ENCODE peak calls at places on chromosomes 16 and 17, in eight cellular contexts. One of them, this sample, is unnamed.

GRCh38 chr17:78979780-78980623 is at the start of gene LGALS3BP:
- DNase-seq in CD4-positive, alpha-beta memory T cell: peak; percentile 35
- DNase-seq in CD4-positive, alpha-beta T cell: peak; percentile 18
- DNase-seq in GM12878: no peak
- DNase-seq in substantia nigra: peak; percentile 73
- DNase-seq in caudate nucleus: peak; percentile 80
- DNase-seq in PC-3: peak; percentile 54
- DNase-seq in AG04450: peak; percentile 48
- DNase-seq in this sample: no peak

GRCh38 chr17:17114592-17115225 is 72.5 kb downstream of the MPRIP start:
- DNase-seq in AG04450: no peak
- DNase-seq in CD4-positive, alpha-beta memory T cell: no peak
- DNase-seq in GM12878: no peak
- DNase-seq in CD4-positive, alpha-beta T cell: no peak
- DNase-seq in caudate nucleus: peak; percentile 44
- DNase-seq in PC-3: no peak
- DNase-seq in substantia nigra: no peak
- DNase-seq in this sample: no peak

GRCh38 chr17:81153340-81153803 is 11.9 kb upstream of the PVALEF start:
- DNase-seq in GM12878: no peak
- DNase-seq in AG04450: no peak
- DNase-seq in CD4-positive, alpha-beta T cell: peak; percentile 8
- DNase-seq in substantia nigra: peak; percentile 79
- DNase-seq in PC-3: no peak
- DNase-seq in CD4-positive, alpha-beta memory T cell: peak; percentile 34
- DNase-seq in caudate nucleus: peak; percentile 94
- DNase-seq in this sample: no peak

GRCh38 chr16:87725596-87726235 is 40.1 kb downstream of the KLHDC4 start:
- DNase-seq in caudate nucleus: peak; percentile 89
- DNase-seq in PC-3: no peak
- DNase-seq in GM12878: no peak
- DNase-seq in substantia nigra: no peak
- DNase-seq in CD4-positive, alpha-beta memory T cell: no peak
- DNase-seq in CD4-positive, alpha-beta T cell: no peak
- DNase-seq in AG04450: no peak
- DNase-seq in this sample: peak; percentile 55

GRCh38 chr17:50887705-50888245 is 21.6 kb upstream of the TOB1 start:
- DNase-seq in caudate nucleus: no peak
- DNase-seq in substantia nigra: no peak
- DNase-seq in PC-3: no peak
- DNase-seq in CD4-positive, alpha-beta T cell: no peak
- DNase-seq in AG04450: no peak
- DNase-seq in CD4-positive, alpha-beta memory T cell: no peak
- DNase-seq in GM12878: no peak
- DNase-seq in this sample: no peak

GRCh38 chr17:68591583-68591982 is 9.6 kb downstream of the FAM20A start:
- DNase-seq in CD4-positive, alpha-beta T cell: no peak
- DNase-seq in caudate nucleus: no peak
- DNase-seq in AG04450: no peak
- DNase-seq in substantia nigra: no peak
- DNase-seq in PC-3: peak; percentile 50
- DNase-seq in CD4-positive, alpha-beta memory T cell: no peak
- DNase-seq in GM12878: no peak
- DNase-seq in this sample: no peak

GRCh38 chr17:76504117-76504516 is 2.9 kb upstream of the RHBDF2 start:
- DNase-seq in PC-3: no peak
- DNase-seq in CD4-positive, alpha-beta memory T cell: no peak
- DNase-seq in caudate nucleus: no peak
- DNase-seq in CD4-positive, alpha-beta T cell: no peak
- DNase-seq in substantia nigra: no peak
- DNase-seq in GM12878: no peak
- DNase-seq in AG04450: no peak
- DNase-seq in this sample: no peak

GRCh38 chr17:59542960-59543635 is 22.3 kb upstream of the DHX40 start:
- DNase-seq in AG04450: no peak
- DNase-seq in CD4-positive, alpha-beta memory T cell: no peak
- DNase-seq in substantia nigra: no peak
- DNase-seq in CD4-positive, alpha-beta T cell: no peak
- DNase-seq in caudate nucleus: no peak
- DNase-seq in GM12878: no peak
- DNase-seq in PC-3: no peak
- DNase-seq in this sample: no peak

GRCh38 chr17:66485272-66485947 is 183.0 kb downstream of the PRKCA start:
- DNase-seq in PC-3: no peak
- DNase-seq in CD4-positive, alpha-beta memory T cell: no peak
- DNase-seq in substantia nigra: no peak
- DNase-seq in AG04450: no peak
- DNase-seq in caudate nucleus: no peak
- DNase-seq in GM12878: no peak
- DNase-seq in CD4-positive, alpha-beta T cell: no peak
- DNase-seq in this sample: no peak

GRCh38 chr17:1478418-1478817 is 14.1 kb downstream of the MYO1C start:
- DNase-seq in substantia nigra: no peak
- DNase-seq in GM12878: no peak
- DNase-seq in PC-3: no peak
- DNase-seq in AG04450: no peak
- DNase-seq in caudate nucleus: no peak
- DNase-seq in CD4-positive, alpha-beta T cell: no peak
- DNase-seq in CD4-positive, alpha-beta memory T cell: no peak
- DNase-seq in this sample: peak; percentile 62

GRCh38 chr17:3965123-3965800 is 1.0 kb upstream of the ATP2A3 start:
- DNase-seq in substantia nigra: no peak
- DNase-seq in AG04450: no peak
- DNase-seq in caudate nucleus: no peak
- DNase-seq in CD4-positive, alpha-beta T cell: peak; percentile 59
- DNase-seq in CD4-positive, alpha-beta memory T cell: peak; percentile 58
- DNase-seq in PC-3: peak; percentile 54
- DNase-seq in GM12878: peak; percentile 33
- DNase-seq in this sample: peak; percentile 92

GRCh38 chr16:58201163-58201562 is 3.3 kb upstream of the CSNK2A2 start:
- DNase-seq in caudate nucleus: no peak
- DNase-seq in CD4-positive, alpha-beta T cell: no peak
- DNase-seq in CD4-positive, alpha-beta memory T cell: no peak
- DNase-seq in AG04450: no peak
- DNase-seq in PC-3: no peak
- DNase-seq in GM12878: no peak
- DNase-seq in substantia nigra: no peak
- DNase-seq in this sample: no peak

GRCh38 chr17:1181769-1182137 is 2.0 kb upstream of the ABR start:
- DNase-seq in PC-3: peak; percentile 27
- DNase-seq in GM12878: no peak
- DNase-seq in substantia nigra: no peak
- DNase-seq in CD4-positive, alpha-beta memory T cell: no peak
- DNase-seq in AG04450: no peak
- DNase-seq in CD4-positive, alpha-beta T cell: no peak
- DNase-seq in caudate nucleus: no peak
- DNase-seq in this sample: no peak

GRCh38 chr16:35565626-35566025 is 2106.2 kb downstream of the TP53TG3F start:
- DNase-seq in CD4-positive, alpha-beta memory T cell: no peak
- DNase-seq in GM12878: no peak
- DNase-seq in AG04450: no peak
- DNase-seq in CD4-positive, alpha-beta T cell: no peak
- DNase-seq in PC-3: no peak
- DNase-seq in substantia nigra: no peak
- DNase-seq in caudate nucleus: no peak
- DNase-seq in this sample: no peak

GRCh38 chr17:82942166-82943130 is 102.6 kb upstream of the ZNF750 start:
- DNase-seq in substantia nigra: no peak
- DNase-seq in CD4-positive, alpha-beta T cell: no peak
- DNase-seq in PC-3: no peak
- DNase-seq in GM12878: no peak
- DNase-seq in CD4-positive, alpha-beta memory T cell: no peak
- DNase-seq in AG04450: no peak
- DNase-seq in caudate nucleus: peak; percentile 69
- DNase-seq in this sample: peak; percentile 39

GRCh38 chr17:7858487-7858832 is 657 bp downstream of the CYB5D1 start:
- DNase-seq in CD4-positive, alpha-beta T cell: peak; percentile 23
- DNase-seq in CD4-positive, alpha-beta memory T cell: no peak
- DNase-seq in AG04450: no peak
- DNase-seq in substantia nigra: no peak
- DNase-seq in caudate nucleus: no peak
- DNase-seq in PC-3: peak; percentile 40
- DNase-seq in GM12878: no peak
- DNase-seq in this sample: peak; percentile 76

GRCh38 chr17:31907342-31907975 is 6.0 kb upstream of the UTP6 start:
- DNase-seq in CD4-positive, alpha-beta T cell: no peak
- DNase-seq in PC-3: peak; percentile 28
- DNase-seq in substantia nigra: no peak
- DNase-seq in caudate nucleus: no peak
- DNase-seq in CD4-positive, alpha-beta memory T cell: no peak
- DNase-seq in GM12878: no peak
- DNase-seq in AG04450: peak; percentile 21
- DNase-seq in this sample: no peak

GRCh38 chr17:39979021-39979660 is 1.5 kb upstream of the PSMD3 start:
- DNase-seq in GM12878: no peak
- DNase-seq in PC-3: peak; percentile 66
- DNase-seq in AG04450: peak; percentile 78
- DNase-seq in caudate nucleus: no peak
- DNase-seq in substantia nigra: no peak
- DNase-seq in CD4-positive, alpha-beta T cell: no peak
- DNase-seq in CD4-positive, alpha-beta memory T cell: no peak
- DNase-seq in this sample: no peak

GRCh38 chr16:83338941-83339340 is 468.8 kb upstream of the HSBP1 start:
- DNase-seq in CD4-positive, alpha-beta T cell: no peak
- DNase-seq in GM12878: no peak
- DNase-seq in substantia nigra: no peak
- DNase-seq in AG04450: no peak
- DNase-seq in PC-3: no peak
- DNase-seq in caudate nucleus: no peak
- DNase-seq in CD4-positive, alpha-beta memory T cell: no peak
- DNase-seq in this sample: no peak

GRCh38 chr16:23072084-23072599 is 77.1 kb downstream of the USP31 start:
- DNase-seq in GM12878: no peak
- DNase-seq in CD4-positive, alpha-beta T cell: no peak
- DNase-seq in CD4-positive, alpha-beta memory T cell: no peak
- DNase-seq in caudate nucleus: no peak
- DNase-seq in substantia nigra: peak; percentile 5
- DNase-seq in AG04450: peak; percentile 23
- DNase-seq in PC-3: peak; percentile 29
- DNase-seq in this sample: peak; percentile 67

GRCh38 chr17:54967621-54968258 is 714 bp downstream of the COX11 start:
- DNase-seq in CD4-positive, alpha-beta T cell: no peak
- DNase-seq in caudate nucleus: no peak
- DNase-seq in CD4-positive, alpha-beta memory T cell: peak; percentile 0
- DNase-seq in PC-3: peak; percentile 56
- DNase-seq in AG04450: no peak
- DNase-seq in GM12878: no peak
- DNase-seq in substantia nigra: no peak
- DNase-seq in this sample: no peak

GRCh38 chr17:74959826-74960738 is 12.5 kb downstream of the HID1 start:
- DNase-seq in substantia nigra: no peak
- DNase-seq in CD4-positive, alpha-beta T cell: no peak
- DNase-seq in CD4-positive, alpha-beta memory T cell: no peak
- DNase-seq in caudate nucleus: no peak
- DNase-seq in AG04450: no peak
- DNase-seq in PC-3: no peak
- DNase-seq in GM12878: no peak
- DNase-seq in this sample: no peak

GRCh38 chr17:2863204-2863603 is 67.0 kb downstream of the RAP1GAP2 start:
- DNase-seq in substantia nigra: no peak
- DNase-seq in PC-3: no peak
- DNase-seq in AG04450: no peak
- DNase-seq in CD4-positive, alpha-beta T cell: no peak
- DNase-seq in GM12878: no peak
- DNase-seq in caudate nucleus: no peak
- DNase-seq in CD4-positive, alpha-beta memory T cell: no peak
- DNase-seq in this sample: no peak

GRCh38 chr16:75477680-75478473 is 13.4 kb upstream of the TMEM170A start:
- DNase-seq in CD4-positive, alpha-beta memory T cell: no peak
- DNase-seq in GM12878: no peak
- DNase-seq in PC-3: peak; percentile 58
- DNase-seq in CD4-positive, alpha-beta T cell: no peak
- DNase-seq in caudate nucleus: no peak
- DNase-seq in substantia nigra: peak; percentile 23
- DNase-seq in AG04450: no peak
- DNase-seq in this sample: peak; percentile 59
- H3K27ac ChIP-seq in CD4-positive, alpha-beta memory T cell: no peak overlapping the region
- H3K27ac ChIP-seq in GM12878: no peak overlapping the region
- H3K27ac ChIP-seq in PC-3: peak overlapping the region; percentile 21
- H3K27ac ChIP-seq in CD4-positive, alpha-beta T cell: no peak overlapping the region
- H3K27ac ChIP-seq in caudate nucleus: no peak overlapping the region
- H3K27ac ChIP-seq in substantia nigra: peak overlapping the region; percentile 51
- H3K27ac ChIP-seq in AG04450: no peak overlapping the region
- H3K27ac ChIP-seq in this sample: no peak overlapping the region

GRCh38 chr16:54928016-54928356 is 2.7 kb upstream of the IRX5 start:
- DNase-seq in CD4-positive, alpha-beta T cell: no peak
- DNase-seq in AG04450: no peak
- DNase-seq in caudate nucleus: no peak
- DNase-seq in CD4-positive, alpha-beta memory T cell: no peak
- DNase-seq in substantia nigra: peak; percentile 65
- DNase-seq in PC-3: no peak
- DNase-seq in GM12878: no peak
- DNase-seq in this sample: no peak
- H3K27ac ChIP-seq in CD4-positive, alpha-beta T cell: no peak overlapping the region
- H3K27ac ChIP-seq in AG04450: no peak overlapping the region
- H3K27ac ChIP-seq in caudate nucleus: no peak overlapping the region
- H3K27ac ChIP-seq in CD4-positive, alpha-beta memory T cell: no peak overlapping the region
- H3K27ac ChIP-seq in substantia nigra: peak overlapping the region; percentile 46
- H3K27ac ChIP-seq in PC-3: no peak overlapping the region
- H3K27ac ChIP-seq in GM12878: no peak overlapping the region
- H3K27ac ChIP-seq in this sample: peak overlapping the region; percentile 79

GRCh38 chr16:71347146-71347545 is 11.4 kb upstream of the CALB2 start:
- DNase-seq in caudate nucleus: no peak
- DNase-seq in PC-3: no peak
- DNase-seq in CD4-positive, alpha-beta memory T cell: no peak
- DNase-seq in substantia nigra: no peak
- DNase-seq in AG04450: no peak
- DNase-seq in GM12878: no peak
- DNase-seq in CD4-positive, alpha-beta T cell: no peak
- DNase-seq in this sample: no peak
- H3K27ac ChIP-seq in caudate nucleus: no peak overlapping the region
- H3K27ac ChIP-seq in PC-3: no peak overlapping the region
- H3K27ac ChIP-seq in CD4-positive, alpha-beta memory T cell: no peak overlapping the region
- H3K27ac ChIP-seq in substantia nigra: no peak overlapping the region
- H3K27ac ChIP-seq in AG04450: no peak overlapping the region
- H3K27ac ChIP-seq in GM12878: no peak overlapping the region
- H3K27ac ChIP-seq in CD4-positive, alpha-beta T cell: no peak overlapping the region
- H3K27ac ChIP-seq in this sample: no peak overlapping the region

GRCh38 chr17:38742431-38743308 is 5.5 kb downstream of the PCGF2 start:
- DNase-seq in AG04450: peak; percentile 37
- DNase-seq in CD4-positive, alpha-beta T cell: no peak
- DNase-seq in GM12878: no peak
- DNase-seq in PC-3: no peak
- DNase-seq in substantia nigra: no peak
- DNase-seq in CD4-positive, alpha-beta memory T cell: no peak
- DNase-seq in caudate nucleus: no peak
- DNase-seq in this sample: no peak

GRCh38 chr17:38740016-38740415 is 8.1 kb downstream of the PCGF2 start:
- DNase-seq in GM12878: no peak
- DNase-seq in substantia nigra: no peak
- DNase-seq in CD4-positive, alpha-beta T cell: no peak
- DNase-seq in AG04450: no peak
- DNase-seq in caudate nucleus: no peak
- DNase-seq in CD4-positive, alpha-beta memory T cell: no peak
- DNase-seq in PC-3: no peak
- DNase-seq in this sample: no peak

GRCh38 chr17:38741853-38742421 is 6.2 kb downstream of the PCGF2 start:
- DNase-seq in PC-3: no peak
- DNase-seq in CD4-positive, alpha-beta memory T cell: no peak
- DNase-seq in caudate nucleus: no peak
- DNase-seq in AG04450: no peak
- DNase-seq in CD4-positive, alpha-beta T cell: no peak
- DNase-seq in substantia nigra: no peak
- DNase-seq in GM12878: no peak
- DNase-seq in this sample: peak; percentile 65

GRCh38 chr17:38740806-38741205 is 7.3 kb downstream of the PCGF2 start:
- DNase-seq in AG04450: no peak
- DNase-seq in substantia nigra: no peak
- DNase-seq in caudate nucleus: no peak
- DNase-seq in PC-3: no peak
- DNase-seq in CD4-positive, alpha-beta memory T cell: no peak
- DNase-seq in CD4-positive, alpha-beta T cell: no peak
- DNase-seq in GM12878: no peak
- DNase-seq in this sample: no peak

GRCh38 chr17:38741443-38741842 is 6.7 kb downstream of the PCGF2 start:
- DNase-seq in caudate nucleus: no peak
- DNase-seq in PC-3: no peak
- DNase-seq in substantia nigra: no peak
- DNase-seq in CD4-positive, alpha-beta T cell: no peak
- DNase-seq in CD4-positive, alpha-beta memory T cell: no peak
- DNase-seq in AG04450: no peak
- DNase-seq in GM12878: no peak
- DNase-seq in this sample: no peak
- H3K27ac ChIP-seq in caudate nucleus: no peak overlapping the region
- H3K27ac ChIP-seq in PC-3: no peak overlapping the region
- H3K27ac ChIP-seq in substantia nigra: no peak overlapping the region
- H3K27ac ChIP-seq in CD4-positive, alpha-beta T cell: no peak overlapping the region
- H3K27ac ChIP-seq in CD4-positive, alpha-beta memory T cell: no peak overlapping the region
- H3K27ac ChIP-seq in AG04450: no peak overlapping the region
- H3K27ac ChIP-seq in GM12878: no peak overlapping the region
- H3K27ac ChIP-seq in this sample: peak overlapping the region; percentile 78

This sample was measured in left lung.